ENCODE peak calls at places on chromosome 12, in seven cellular contexts. One of them, this sample, is unnamed.

GRCh38 chr12:100375023-100375737 is 18.3 kb downstream of the SLC17A8 start:
- DNase-seq in pancreas: no peak
- DNase-seq in MM.1S: no peak
- DNase-seq in fibroblast of the aortic adventitia: peak; percentile 68
- DNase-seq in neural crest cell: no peak
- DNase-seq in thoracic aorta: no peak
- DNase-seq in GM12878: no peak
- DNase-seq in this sample: no peak

GRCh38 chr12:25119020-25119419 is 75.9 kb downstream of the DNAI7 start:
- DNase-seq in pancreas: no peak
- DNase-seq in MM.1S: peak; percentile 13
- DNase-seq in fibroblast of the aortic adventitia: no peak
- DNase-seq in neural crest cell: no peak
- DNase-seq in thoracic aorta: no peak
- DNase-seq in GM12878: no peak
- DNase-seq in this sample: no peak

GRCh38 chr12:55074771-55075170 is 51.4 kb upstream of the OR9K2 start:
- DNase-seq in pancreas: no peak
- DNase-seq in MM.1S: no peak
- DNase-seq in fibroblast of the aortic adventitia: no peak
- DNase-seq in neural crest cell: no peak
- DNase-seq in thoracic aorta: no peak
- DNase-seq in GM12878: no peak
- DNase-seq in this sample: no peak

GRCh38 chr12:8639936-8640335 is 22.7 kb downstream of the MFAP5 start:
- DNase-seq in pancreas: no peak
- DNase-seq in MM.1S: no peak
- DNase-seq in fibroblast of the aortic adventitia: no peak
- DNase-seq in neural crest cell: no peak
- DNase-seq in thoracic aorta: no peak
- DNase-seq in GM12878: no peak
- DNase-seq in this sample: no peak

GRCh38 chr12:10554228-10554970 is 48.7 kb downstream of the EIF2S3B start:
- DNase-seq in pancreas: no peak
- DNase-seq in MM.1S: no peak
- DNase-seq in fibroblast of the aortic adventitia: no peak
- DNase-seq in neural crest cell: no peak
- DNase-seq in thoracic aorta: no peak
- DNase-seq in GM12878: no peak
- DNase-seq in this sample: no peak

GRCh38 chr12:6430124-6430989 is 14.4 kb upstream of the CD27 start:
- DNase-seq in pancreas: peak; percentile 48
- DNase-seq in MM.1S: no peak
- DNase-seq in fibroblast of the aortic adventitia: peak; percentile 100
- DNase-seq in neural crest cell: no peak
- DNase-seq in thoracic aorta: peak; percentile 94
- DNase-seq in GM12878: no peak
- DNase-seq in this sample: peak; percentile 97

GRCh38 chr12:50221228-50222008 is 54.2 kb upstream of the CERS5 start:
- DNase-seq in pancreas: no peak
- DNase-seq in MM.1S: no peak
- DNase-seq in fibroblast of the aortic adventitia: peak; percentile 98
- DNase-seq in neural crest cell: peak; percentile 3
- DNase-seq in thoracic aorta: no peak
- DNase-seq in GM12878: peak; percentile 53
- DNase-seq in this sample: no peak

GRCh38 chr12:46546634-46547273 is 174.2 kb upstream of the SLC38A2 start:
- DNase-seq in pancreas: no peak
- DNase-seq in MM.1S: peak; percentile 78
- DNase-seq in fibroblast of the aortic adventitia: no peak
- DNase-seq in neural crest cell: no peak
- DNase-seq in thoracic aorta: no peak
- DNase-seq in GM12878: peak; percentile 25
- DNase-seq in this sample: no peak

GRCh38 chr12:96047621-96048211 is 12.3 kb upstream of the LTA4H start:
- DNase-seq in pancreas: peak; percentile 27
- DNase-seq in MM.1S: peak; percentile 90
- DNase-seq in fibroblast of the aortic adventitia: peak; percentile 75
- DNase-seq in neural crest cell: no peak
- DNase-seq in thoracic aorta: no peak
- DNase-seq in GM12878: peak; percentile 68
- DNase-seq in this sample: no peak

GRCh38 chr12:54439096-54439495 is 20.0 kb upstream of the ITGA5 start:
- DNase-seq in pancreas: no peak
- DNase-seq in MM.1S: no peak
- DNase-seq in fibroblast of the aortic adventitia: no peak
- DNase-seq in neural crest cell: no peak
- DNase-seq in thoracic aorta: no peak
- DNase-seq in GM12878: no peak
- DNase-seq in this sample: no peak

GRCh38 chr12:69266045-69266635 is 26.8 kb downstream of the CPSF6 start:
- DNase-seq in pancreas: no peak
- DNase-seq in MM.1S: no peak
- DNase-seq in fibroblast of the aortic adventitia: peak; percentile 65
- DNase-seq in neural crest cell: no peak
- DNase-seq in thoracic aorta: no peak
- DNase-seq in GM12878: no peak
- DNase-seq in this sample: no peak

GRCh38 chr12:5745251-5745888 is 199.7 kb downstream of the ANO2 start:
- DNase-seq in pancreas: peak; percentile 50
- DNase-seq in MM.1S: peak; percentile 65
- DNase-seq in fibroblast of the aortic adventitia: peak; percentile 25
- DNase-seq in neural crest cell: peak; percentile 77
- DNase-seq in thoracic aorta: peak; percentile 26
- DNase-seq in GM12878: no peak
- DNase-seq in this sample: peak; percentile 37

GRCh38 chr12:64673490-64674169 is 63.3 kb downstream of the RASSF3 start:
- DNase-seq in pancreas: no peak
- DNase-seq in MM.1S: no peak
- DNase-seq in fibroblast of the aortic adventitia: no peak
- DNase-seq in neural crest cell: no peak
- DNase-seq in thoracic aorta: no peak
- DNase-seq in GM12878: no peak
- DNase-seq in this sample: no peak

GRCh38 chr12:1799068-1799881 is 21.1 kb upstream of the LRTM2 start:
- DNase-seq in pancreas: no peak
- DNase-seq in MM.1S: no peak
- DNase-seq in fibroblast of the aortic adventitia: no peak
- DNase-seq in neural crest cell: no peak
- DNase-seq in thoracic aorta: no peak
- DNase-seq in GM12878: no peak
- DNase-seq in this sample: peak; percentile 19

GRCh38 chr12:90484130-90484529 is 470.8 kb downstream of the CCER1 start:
- DNase-seq in pancreas: no peak
- DNase-seq in MM.1S: no peak
- DNase-seq in fibroblast of the aortic adventitia: no peak
- DNase-seq in neural crest cell: no peak
- DNase-seq in thoracic aorta: no peak
- DNase-seq in GM12878: no peak
- DNase-seq in this sample: no peak

GRCh38 chr12:69509308-69509736 is 39.1 kb downstream of the FRS2 start:
- DNase-seq in pancreas: no peak
- DNase-seq in MM.1S: no peak
- DNase-seq in fibroblast of the aortic adventitia: peak; percentile 52
- DNase-seq in neural crest cell: no peak
- DNase-seq in thoracic aorta: no peak
- DNase-seq in GM12878: no peak
- DNase-seq in this sample: no peak

GRCh38 chr12:100515956-100516355 is 42.3 kb downstream of the NR1H4 start:
- DNase-seq in pancreas: no peak
- DNase-seq in MM.1S: no peak
- DNase-seq in fibroblast of the aortic adventitia: no peak
- DNase-seq in neural crest cell: no peak
- DNase-seq in thoracic aorta: no peak
- DNase-seq in GM12878: no peak
- DNase-seq in this sample: no peak

GRCh38 chr12:4679711-4680110 is 30.8 kb downstream of the NDUFA9 start:
- DNase-seq in pancreas: no peak
- DNase-seq in MM.1S: no peak
- DNase-seq in fibroblast of the aortic adventitia: no peak
- DNase-seq in neural crest cell: no peak
- DNase-seq in thoracic aorta: no peak
- DNase-seq in GM12878: no peak
- DNase-seq in this sample: no peak

DNA sequence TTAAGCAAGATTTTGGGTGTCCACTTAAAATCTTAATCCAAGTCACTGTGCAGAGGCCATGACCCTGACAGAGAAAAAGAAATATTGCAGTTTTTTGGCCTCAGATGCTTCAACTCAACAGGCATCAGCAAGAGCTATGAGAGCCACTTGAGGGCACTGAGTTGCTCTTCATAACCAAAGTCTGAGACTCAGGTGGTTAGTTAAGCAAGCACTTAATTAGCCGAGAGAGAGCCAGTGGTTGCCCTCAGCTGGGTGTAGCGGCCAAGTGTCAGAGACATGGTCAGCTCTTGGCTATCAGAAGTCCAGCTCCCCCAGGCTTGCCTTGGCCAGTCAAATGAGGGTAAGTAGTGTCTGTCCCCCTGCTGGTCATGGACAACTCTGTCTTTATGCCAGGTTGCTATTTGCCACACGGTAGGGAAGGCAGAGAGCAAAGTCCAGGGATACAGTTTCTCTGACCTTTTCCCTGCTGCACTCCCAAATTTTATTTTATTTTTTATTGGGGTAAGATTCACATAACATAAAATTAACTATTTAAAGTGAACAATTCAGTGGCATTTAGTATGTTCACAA is 9.0 kb upstream of the KRT71 start:
- DNase-seq in pancreas: no peak
- DNase-seq in MM.1S: no peak
- DNase-seq in fibroblast of the aortic adventitia: no peak
- DNase-seq in neural crest cell: no peak
- DNase-seq in thoracic aorta: no peak
- DNase-seq in GM12878: no peak
- DNase-seq in this sample: no peak
- TF ChIP-seq CTCF in pancreas: peak; percentile 10
- TF ChIP-seq CTCF in MM.1S: peak; percentile 6
- TF ChIP-seq CTCF in fibroblast of the aortic adventitia: peak; percentile 15
- TF ChIP-seq CTCF in neural crest cell: peak; percentile 53
- TF ChIP-seq CTCF in thoracic aorta: no peak
- TF ChIP-seq CTCF in GM12878: no peak
- TF ChIP-seq CTCF in this sample: no peak

GRCh38 chr12:66629138-66629880 is 49.6 kb downstream of the GRIP1 start:
- DNase-seq in pancreas: peak; percentile 8
- DNase-seq in MM.1S: no peak
- DNase-seq in fibroblast of the aortic adventitia: no peak
- DNase-seq in neural crest cell: no peak
- DNase-seq in thoracic aorta: no peak
- DNase-seq in GM12878: no peak
- DNase-seq in this sample: no peak
- TF ChIP-seq CTCF in pancreas: no peak
- TF ChIP-seq CTCF in MM.1S: no peak
- TF ChIP-seq CTCF in fibroblast of the aortic adventitia: no peak
- TF ChIP-seq CTCF in neural crest cell: no peak
- TF ChIP-seq CTCF in thoracic aorta: no peak
- TF ChIP-seq CTCF in GM12878: no peak
- TF ChIP-seq CTCF in this sample: no peak

GRCh38 chr12:60101715-60102114 is 505.9 kb downstream of the SLC16A7 start:
- DNase-seq in pancreas: no peak
- DNase-seq in MM.1S: no peak
- DNase-seq in fibroblast of the aortic adventitia: peak; percentile 75
- DNase-seq in neural crest cell: no peak
- DNase-seq in thoracic aorta: no peak
- DNase-seq in GM12878: no peak
- DNase-seq in this sample: no peak

GRCh38 chr12:60107992-60108391 is 512.2 kb downstream of the SLC16A7 start:
- DNase-seq in pancreas: no peak
- DNase-seq in MM.1S: no peak
- DNase-seq in fibroblast of the aortic adventitia: no peak
- DNase-seq in neural crest cell: no peak
- DNase-seq in thoracic aorta: no peak
- DNase-seq in GM12878: no peak
- DNase-seq in this sample: no peak

GRCh38 chr12:60100852-60101251 is 505.0 kb downstream of the SLC16A7 start:
- DNase-seq in pancreas: no peak
- DNase-seq in MM.1S: no peak
- DNase-seq in fibroblast of the aortic adventitia: no peak
- DNase-seq in neural crest cell: no peak
- DNase-seq in thoracic aorta: no peak
- DNase-seq in GM12878: no peak
- DNase-seq in this sample: no peak

GRCh38 chr12:60112063-60112462 is 516.2 kb downstream of the SLC16A7 start:
- DNase-seq in pancreas: no peak
- DNase-seq in MM.1S: no peak
- DNase-seq in fibroblast of the aortic adventitia: no peak
- DNase-seq in neural crest cell: no peak
- DNase-seq in thoracic aorta: no peak
- DNase-seq in GM12878: no peak
- DNase-seq in this sample: no peak

DNA sequence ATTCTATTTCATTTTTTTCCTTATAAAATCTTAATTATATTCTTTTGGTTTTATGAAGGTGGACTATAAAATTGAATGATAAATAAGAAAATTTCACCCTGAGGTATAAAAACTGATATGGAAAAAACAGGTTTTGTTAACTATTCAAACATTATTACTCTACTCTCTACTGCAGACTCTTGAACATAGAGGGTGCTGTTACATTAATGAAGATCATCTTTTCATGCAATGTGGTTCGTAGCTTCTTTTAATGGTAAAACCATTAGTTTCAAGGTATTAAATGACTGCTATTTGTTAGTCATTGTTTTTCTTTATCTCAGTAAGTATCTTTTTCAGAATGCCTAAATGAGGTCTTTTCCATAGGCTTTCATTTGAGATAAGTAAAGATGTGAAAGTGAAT is 510.4 kb downstream of the SLC16A7 start:
- DNase-seq in pancreas: no peak
- DNase-seq in MM.1S: no peak
- DNase-seq in fibroblast of the aortic adventitia: peak; percentile 53
- DNase-seq in neural crest cell: no peak
- DNase-seq in thoracic aorta: no peak
- DNase-seq in GM12878: no peak
- DNase-seq in this sample: no peak
- TF ChIP-seq CTCF in pancreas: no peak
- TF ChIP-seq CTCF in MM.1S: peak; percentile 31
- TF ChIP-seq CTCF in fibroblast of the aortic adventitia: peak; percentile 48
- TF ChIP-seq CTCF in neural crest cell: peak; percentile 42
- TF ChIP-seq CTCF in thoracic aorta: no peak
- TF ChIP-seq CTCF in GM12878: no peak
- TF ChIP-seq CTCF in this sample: no peak

DNA sequence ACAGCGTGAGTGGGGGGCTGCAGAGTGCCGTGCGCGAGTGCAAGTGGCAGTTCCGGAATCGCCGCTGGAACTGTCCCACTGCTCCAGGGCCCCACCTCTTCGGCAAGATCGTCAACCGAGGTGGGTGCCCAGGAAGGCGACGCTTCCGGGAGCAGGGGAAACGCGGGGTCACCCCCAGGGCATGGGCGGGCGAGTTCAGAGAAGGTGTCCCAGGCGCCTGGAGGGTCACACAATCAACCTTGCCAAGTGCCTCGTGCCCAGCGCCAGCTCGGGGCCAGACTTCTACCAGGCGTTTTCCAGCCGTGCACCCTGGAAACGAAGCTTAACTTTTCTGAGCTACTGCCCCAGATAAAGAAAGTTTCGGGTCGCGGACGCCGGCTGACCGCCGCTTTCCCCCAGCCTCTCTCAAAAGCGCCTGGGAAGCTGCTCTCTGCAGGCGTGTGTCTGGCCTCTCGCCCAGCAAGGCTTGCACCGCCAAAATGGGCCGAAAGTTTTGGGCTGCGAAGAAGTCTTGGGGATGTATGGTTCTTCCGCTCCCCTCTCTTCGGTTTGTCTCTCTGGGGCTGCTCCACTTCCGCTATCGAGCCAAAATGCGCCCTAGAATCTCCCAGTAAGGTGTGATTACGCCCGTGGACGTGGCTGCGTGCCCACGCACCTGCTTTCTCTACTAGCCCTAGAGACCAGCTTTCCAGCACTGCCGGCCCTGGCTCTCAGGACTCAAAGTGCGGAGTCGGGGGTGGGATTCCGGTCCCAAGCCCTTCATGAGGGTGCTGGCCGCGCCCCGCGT is 1.7 kb downstream of the WNT1 start:
- DNase-seq in pancreas: no peak
- DNase-seq in MM.1S: no peak
- DNase-seq in fibroblast of the aortic adventitia: no peak
- DNase-seq in neural crest cell: no peak
- DNase-seq in thoracic aorta: no peak
- DNase-seq in GM12878: no peak
- DNase-seq in this sample: no peak
- TF ChIP-seq CTCF in pancreas: no peak
- TF ChIP-seq CTCF in MM.1S: no peak
- TF ChIP-seq CTCF in fibroblast of the aortic adventitia: no peak
- TF ChIP-seq CTCF in neural crest cell: no peak
- TF ChIP-seq CTCF in thoracic aorta: no peak
- TF ChIP-seq CTCF in GM12878: no peak
- TF ChIP-seq CTCF in this sample: no peak